ENCODE peak calls at places on chromosomes 6 and 20, in nine cellular contexts. One of them, this sample, is unnamed.

GRCh38 chr6:81023007-81023582 is 729.4 kb downstream of the TENT5A start:
- DNase-seq in mesothelial cell of epicardium: no peak
- DNase-seq in A549: no peak
- DNase-seq in vagina: no peak
- DNase-seq in astrocyte: no peak
- DNase-seq in AG09309: no peak
- DNase-seq in right atrium auricular region: no peak
- DNase-seq in hepatocyte: no peak
- DNase-seq in pancreas: no peak
- DNase-seq in this sample: no peak

GRCh38 chr6:27415898-27416297 is 27.3 kb downstream of the ZNF391 start:
- DNase-seq in AG09309: no peak
- DNase-seq in pancreas: no peak
- DNase-seq in vagina: no peak
- DNase-seq in mesothelial cell of epicardium: no peak
- DNase-seq in astrocyte: no peak
- DNase-seq in right atrium auricular region: no peak
- DNase-seq in A549: no peak
- DNase-seq in hepatocyte: no peak
- DNase-seq in this sample: no peak

GRCh38 chr20:12875510-12875909 is 133.3 kb upstream of the SPTLC3 start:
- DNase-seq in AG09309: no peak
- DNase-seq in A549: no peak
- DNase-seq in mesothelial cell of epicardium: no peak
- DNase-seq in pancreas: no peak
- DNase-seq in astrocyte: no peak
- DNase-seq in vagina: no peak
- DNase-seq in right atrium auricular region: no peak
- DNase-seq in hepatocyte: peak
- DNase-seq in this sample: no peak

GRCh38 chr20:35956616-35957015 is 2.3 kb upstream of the SCAND1 start:
- DNase-seq in right atrium auricular region: no peak
- DNase-seq in AG09309: no peak
- DNase-seq in vagina: no peak
- DNase-seq in mesothelial cell of epicardium: no peak
- DNase-seq in hepatocyte: peak
- DNase-seq in pancreas: no peak
- DNase-seq in A549: no peak
- DNase-seq in astrocyte: no peak
- DNase-seq in this sample: no peak

GRCh38 chr6:118697554-118697953 is 46.2 kb upstream of the CEP85L start:
- DNase-seq in astrocyte: no peak
- DNase-seq in hepatocyte: no peak
- DNase-seq in A549: no peak
- DNase-seq in vagina: no peak
- DNase-seq in right atrium auricular region: no peak
- DNase-seq in AG09309: no peak
- DNase-seq in mesothelial cell of epicardium: no peak
- DNase-seq in pancreas: no peak
- DNase-seq in this sample: no peak

GRCh38 chr20:31570021-31570463 is 35.0 kb upstream of the ID1 start:
- DNase-seq in mesothelial cell of epicardium: no peak
- DNase-seq in right atrium auricular region: no peak
- DNase-seq in hepatocyte: peak
- DNase-seq in A549: no peak
- DNase-seq in astrocyte: no peak
- DNase-seq in vagina: no peak
- DNase-seq in AG09309: no peak
- DNase-seq in pancreas: no peak
- DNase-seq in this sample: no peak

GRCh38 chr20:43243672-43244269 is 54.1 kb upstream of the PTPRT start:
- DNase-seq in astrocyte: no peak
- DNase-seq in pancreas: peak
- DNase-seq in vagina: no peak
- DNase-seq in AG09309: no peak
- DNase-seq in mesothelial cell of epicardium: no peak
- DNase-seq in hepatocyte: no peak
- DNase-seq in A549: peak
- DNase-seq in right atrium auricular region: no peak
- DNase-seq in this sample: no peak

GRCh38 chr20:63248835-63249591 is 5.2 kb downstream of the NKAIN4 start:
- DNase-seq in AG09309: no peak
- DNase-seq in vagina: no peak
- DNase-seq in hepatocyte: no peak
- DNase-seq in pancreas: no peak
- DNase-seq in astrocyte: no peak
- DNase-seq in A549: no peak
- DNase-seq in right atrium auricular region: no peak
- DNase-seq in mesothelial cell of epicardium: no peak
- DNase-seq in this sample: no peak

GRCh38 chr20:36116813-36117441 is 37.6 kb upstream of the EPB41L1 start:
- DNase-seq in astrocyte: peak
- DNase-seq in mesothelial cell of epicardium: no peak
- DNase-seq in pancreas: no peak
- DNase-seq in vagina: no peak
- DNase-seq in A549: no peak
- DNase-seq in right atrium auricular region: no peak
- DNase-seq in AG09309: peak
- DNase-seq in hepatocyte: no peak
- DNase-seq in this sample: no peak

GRCh38 chr6:163170294-163170883 is 244.1 kb upstream of the QKI start:
- DNase-seq in A549: peak
- DNase-seq in mesothelial cell of epicardium: no peak
- DNase-seq in right atrium auricular region: no peak
- DNase-seq in AG09309: no peak
- DNase-seq in vagina: no peak
- DNase-seq in hepatocyte: no peak
- DNase-seq in astrocyte: no peak
- DNase-seq in pancreas: no peak
- DNase-seq in this sample: no peak

GRCh38 chr20:4435671-4436070 is 286.0 kb upstream of the PRND start:
- DNase-seq in right atrium auricular region: no peak
- DNase-seq in vagina: no peak
- DNase-seq in pancreas: no peak
- DNase-seq in AG09309: no peak
- DNase-seq in mesothelial cell of epicardium: no peak
- DNase-seq in hepatocyte: no peak
- DNase-seq in astrocyte: no peak
- DNase-seq in A549: no peak
- DNase-seq in this sample: no peak

GRCh38 chr20:35306931-35307517 is 14.8 kb upstream of the FAM83C start:
- DNase-seq in right atrium auricular region: no peak
- DNase-seq in vagina: no peak
- DNase-seq in astrocyte: peak
- DNase-seq in mesothelial cell of epicardium: no peak
- DNase-seq in pancreas: peak
- DNase-seq in hepatocyte: peak
- DNase-seq in AG09309: no peak
- DNase-seq in A549: peak
- DNase-seq in this sample: no peak

GRCh38 chr6:83270971-83271714 is 78.0 kb downstream of the RWDD2A start:
- DNase-seq in pancreas: no peak
- DNase-seq in astrocyte: peak
- DNase-seq in A549: no peak
- DNase-seq in right atrium auricular region: no peak
- DNase-seq in hepatocyte: no peak
- DNase-seq in AG09309: peak
- DNase-seq in mesothelial cell of epicardium: no peak
- DNase-seq in vagina: no peak
- DNase-seq in this sample: no peak

GRCh38 chr6:44203955-44204354 is 12.8 kb upstream of the MYMX start:
- DNase-seq in AG09309: no peak
- DNase-seq in A549: no peak
- DNase-seq in mesothelial cell of epicardium: no peak
- DNase-seq in vagina: no peak
- DNase-seq in hepatocyte: no peak
- DNase-seq in astrocyte: no peak
- DNase-seq in right atrium auricular region: no peak
- DNase-seq in pancreas: no peak
- DNase-seq in this sample: no peak

GRCh38 chr20:36975085-36975829 is 23.7 kb upstream of the SAMHD1 start:
- DNase-seq in A549: no peak
- DNase-seq in hepatocyte: no peak
- DNase-seq in astrocyte: no peak
- DNase-seq in mesothelial cell of epicardium: no peak
- DNase-seq in AG09309: no peak
- DNase-seq in vagina: no peak
- DNase-seq in right atrium auricular region: no peak
- DNase-seq in pancreas: no peak
- DNase-seq in this sample: no peak

GRCh38 chr20:36786663-36787062 is 13.1 kb upstream of the DSN1 start:
- DNase-seq in mesothelial cell of epicardium: no peak
- DNase-seq in right atrium auricular region: no peak
- DNase-seq in AG09309: no peak
- DNase-seq in vagina: no peak
- DNase-seq in astrocyte: no peak
- DNase-seq in hepatocyte: no peak
- DNase-seq in pancreas: no peak
- DNase-seq in A549: no peak
- DNase-seq in this sample: peak

GRCh38 chr20:59645761-59646171 is 41.4 kb downstream of the PHACTR3 start:
- DNase-seq in AG09309: no peak
- DNase-seq in hepatocyte: no peak
- DNase-seq in A549: no peak
- DNase-seq in mesothelial cell of epicardium: no peak
- DNase-seq in pancreas: no peak
- DNase-seq in vagina: peak
- DNase-seq in astrocyte: no peak
- DNase-seq in right atrium auricular region: peak
- DNase-seq in this sample: no peak

GRCh38 chr6:33987531-33988021 is 158.3 kb downstream of the GRM4 start:
- DNase-seq in astrocyte: no peak
- DNase-seq in vagina: no peak
- DNase-seq in pancreas: no peak
- DNase-seq in right atrium auricular region: no peak
- DNase-seq in hepatocyte: peak
- DNase-seq in A549: no peak
- DNase-seq in mesothelial cell of epicardium: no peak
- DNase-seq in AG09309: no peak
- DNase-seq in this sample: no peak

GRCh38 chr6:144334150-144334708 is 49.1 kb downstream of the UTRN start:
- DNase-seq in AG09309: no peak
- DNase-seq in right atrium auricular region: no peak
- DNase-seq in vagina: no peak
- DNase-seq in hepatocyte: no peak
- DNase-seq in mesothelial cell of epicardium: no peak
- DNase-seq in astrocyte: no peak
- DNase-seq in pancreas: no peak
- DNase-seq in A549: no peak
- DNase-seq in this sample: no peak
- TF ChIP-seq CTCF in AG09309: no peak
- TF ChIP-seq CTCF in right atrium auricular region: no peak
- TF ChIP-seq CTCF in vagina: no peak
- TF ChIP-seq CTCF in hepatocyte: no peak
- TF ChIP-seq CTCF in mesothelial cell of epicardium: no peak
- TF ChIP-seq CTCF in astrocyte: no peak
- TF ChIP-seq CTCF in pancreas: no peak
- TF ChIP-seq CTCF in A549: no peak
- TF ChIP-seq CTCF in this sample: no peak

GRCh38 chr6:67003844-67004243 is 1296.8 kb upstream of the EYS start:
- DNase-seq in mesothelial cell of epicardium: no peak
- DNase-seq in pancreas: no peak
- DNase-seq in A549: no peak
- DNase-seq in AG09309: no peak
- DNase-seq in vagina: no peak
- DNase-seq in hepatocyte: no peak
- DNase-seq in astrocyte: no peak
- DNase-seq in right atrium auricular region: no peak
- DNase-seq in this sample: no peak

DNA sequence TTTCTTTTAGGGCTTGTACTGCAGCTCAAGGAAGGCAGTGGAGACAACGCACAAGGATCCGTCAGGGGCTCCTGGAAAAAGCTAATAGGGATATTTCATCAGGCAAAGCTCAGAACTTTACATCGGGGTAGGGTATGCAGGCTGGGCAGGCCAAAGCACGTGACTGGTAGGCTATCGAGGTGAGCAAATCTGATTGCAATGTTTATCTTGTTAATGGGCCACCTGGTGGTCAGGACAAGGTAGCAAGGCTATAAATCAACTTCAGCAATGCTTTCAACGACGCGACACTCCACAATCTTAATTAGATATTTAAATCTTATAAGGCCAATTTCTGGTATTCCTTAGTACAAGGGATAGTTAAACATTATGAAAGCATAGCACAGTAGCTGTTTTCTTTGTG is 1302.8 kb upstream of the EYS start:
- DNase-seq in vagina: no peak
- DNase-seq in pancreas: no peak
- DNase-seq in A549: no peak
- DNase-seq in astrocyte: no peak
- DNase-seq in AG09309: no peak
- DNase-seq in hepatocyte: peak
- DNase-seq in right atrium auricular region: no peak
- DNase-seq in mesothelial cell of epicardium: no peak
- DNase-seq in this sample: no peak
- TF ChIP-seq CTCF in vagina: no peak
- TF ChIP-seq CTCF in pancreas: no peak
- TF ChIP-seq CTCF in A549: no peak
- TF ChIP-seq CTCF in astrocyte: no peak
- TF ChIP-seq CTCF in AG09309: no peak
- TF ChIP-seq CTCF in hepatocyte: peak
- TF ChIP-seq CTCF in right atrium auricular region: peak
- TF ChIP-seq CTCF in mesothelial cell of epicardium: no peak
- TF ChIP-seq CTCF in this sample: peak

DNA sequence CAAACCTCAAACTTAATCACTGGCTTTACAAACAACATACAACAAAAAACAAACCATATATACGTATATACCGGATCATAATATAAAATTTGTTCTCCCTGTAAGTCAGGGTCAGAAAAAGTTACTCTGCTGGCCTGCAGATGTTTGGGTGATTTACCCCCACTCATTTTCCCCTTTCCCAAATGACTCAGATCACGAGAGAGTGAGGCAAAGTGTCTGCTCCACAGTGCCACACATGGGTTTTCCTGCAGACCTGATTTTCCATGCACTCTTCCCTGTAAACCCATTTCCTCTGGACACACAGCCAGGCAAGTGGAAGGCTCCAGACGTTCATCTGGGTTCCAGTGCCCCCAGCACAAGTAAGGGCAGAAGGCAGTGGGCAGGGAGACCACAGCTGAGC is 23.5 kb downstream of the GFOD1 start:
- DNase-seq in A549: no peak
- DNase-seq in right atrium auricular region: no peak
- DNase-seq in astrocyte: no peak
- DNase-seq in vagina: no peak
- DNase-seq in hepatocyte: no peak
- DNase-seq in AG09309: no peak
- DNase-seq in mesothelial cell of epicardium: no peak
- DNase-seq in pancreas: no peak
- DNase-seq in this sample: no peak
- TF ChIP-seq CTCF in A549: no peak
- TF ChIP-seq CTCF in right atrium auricular region: no peak
- TF ChIP-seq CTCF in astrocyte: no peak
- TF ChIP-seq CTCF in vagina: no peak
- TF ChIP-seq CTCF in hepatocyte: no peak
- TF ChIP-seq CTCF in AG09309: no peak
- TF ChIP-seq CTCF in mesothelial cell of epicardium: no peak
- TF ChIP-seq CTCF in pancreas: no peak
- TF ChIP-seq CTCF in this sample: no peak

DNA sequence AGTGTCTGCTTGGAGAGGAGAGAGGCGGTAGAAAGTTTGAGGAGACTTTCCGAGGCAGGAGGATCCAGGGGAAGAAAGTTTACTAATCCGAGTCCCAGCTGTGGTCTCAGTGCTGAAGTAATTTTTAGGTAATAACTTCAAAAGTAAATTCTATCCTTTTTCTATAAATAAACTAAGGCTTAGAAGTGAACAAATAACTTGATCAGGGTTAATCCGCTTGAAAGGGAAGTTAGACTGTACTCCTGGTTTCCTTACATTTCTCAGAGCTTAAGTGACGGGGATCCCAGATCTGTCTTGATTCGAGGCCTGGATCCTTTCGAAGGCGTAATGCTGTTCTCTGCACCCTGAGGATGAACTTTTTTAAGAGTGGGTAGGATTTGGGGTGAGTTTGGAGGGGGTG is 2.6 kb downstream of the STK35 start:
- DNase-seq in A549: no peak
- DNase-seq in AG09309: no peak
- DNase-seq in mesothelial cell of epicardium: no peak
- DNase-seq in vagina: no peak
- DNase-seq in right atrium auricular region: peak
- DNase-seq in pancreas: no peak
- DNase-seq in hepatocyte: no peak
- DNase-seq in astrocyte: no peak
- DNase-seq in this sample: no peak
- TF ChIP-seq CTCF in A549: no peak
- TF ChIP-seq CTCF in AG09309: no peak
- TF ChIP-seq CTCF in mesothelial cell of epicardium: no peak
- TF ChIP-seq CTCF in vagina: no peak
- TF ChIP-seq CTCF in right atrium auricular region: no peak
- TF ChIP-seq CTCF in pancreas: no peak
- TF ChIP-seq CTCF in hepatocyte: no peak
- TF ChIP-seq CTCF in astrocyte: no peak
- TF ChIP-seq CTCF in this sample: no peak

This sample was measured in D721Med.